ENCODE peak calls at places on chromosomes 16 and 17, in ten cellular contexts. R, V, D, L, B, A, M, U, N and K are unnamed samples.

GRCh38 chr17:28613916-28614315 is at the start of gene RSKR:
- DNase-seq in R (no peak), V (no peak), D (no peak), L (no peak), B (no peak), A (no peak), M (no peak), U (no peak), N (no peak), K (no peak)

GRCh38 chr17:49970498-49970897 is 1.5 kb downstream of the DLX4 start:
- DNase-seq in R (no peak), V (no peak), D (no peak), L (no peak), B (no peak), A (no peak), M (no peak), U (no peak), N (no peak), K (no peak)

GRCh38 chr17:1120596-1121441 is 59.0 kb downstream of the ABR start:
- DNase-seq in R (no peak), V (no peak), D (no peak), L (no peak), B (no peak), A (no peak), M (no peak), U (no peak), N (no peak), K (no peak)

GRCh38 chr16:974606-975312 is 4.0 kb upstream of the LMF1 start:
- DNase-seq in R (peak; percentile 61), V (no peak), D (no peak), L (no peak), B (no peak), A (no peak), M (no peak), U (no peak), N (no peak), K (no peak)

GRCh38 chr17:9802294-9802693 is 10.9 kb upstream of the DHRS7C start:
- DNase-seq in R (peak; percentile 57), V (no peak), D (no peak), L (no peak), B (no peak), A (no peak), M (no peak), U (no peak), N (no peak), K (peak; percentile 80)

GRCh38 chr17:44903012-44903685 is 3.9 kb upstream of the EFTUD2 start:
- DNase-seq in R (no peak), V (no peak), D (no peak), L (no peak), B (no peak), A (no peak), M (no peak), U (no peak), N (no peak), K (no peak)

GRCh38 chr17:28020515-28020914 is 22.0 kb upstream of the NLK start:
- DNase-seq in R (no peak), V (no peak), D (no peak), L (no peak), B (no peak), A (no peak), M (no peak), U (no peak), N (no peak), K (no peak)

GRCh38 chr17:33751702-33752065 is 458.6 kb upstream of the ASIC2 start:
- DNase-seq in R (no peak), V (no peak), D (no peak), L (no peak), B (no peak), A (no peak), M (no peak), U (no peak), N (no peak), K (no peak)

GRCh38 chr17:77297693-77298666 is 157.2 kb downstream of the SEC14L1 start:
- DNase-seq in R (no peak), V (no peak), D (no peak), L (no peak), B (no peak), A (no peak), M (no peak), U (no peak), N (no peak), K (no peak)

GRCh38 chr16:58628845-58629680 is 563 bp downstream of the CNOT1 start:
- DNase-seq in R (peak; percentile 35), V (peak; percentile 43), D (peak; percentile 30), L (peak; percentile 42), B (no peak), A (peak; percentile 20), M (peak; percentile 30), U (peak; percentile 39), N (peak; percentile 57), K (no peak)

GRCh38 chr16:87060026-87060986 is 256.9 kb downstream of the C16orf95 start:
- DNase-seq in R (peak; percentile 11), V (no peak), D (no peak), L (no peak), B (no peak), A (no peak), M (no peak), U (no peak), N (no peak), K (no peak)

GRCh38 chr16:53625221-53625620 is 78.4 kb downstream of the RPGRIP1L start:
- DNase-seq in R (no peak), V (no peak), D (no peak), L (no peak), B (no peak), A (no peak), M (no peak), U (no peak), N (no peak), K (no peak)